ENCODE peak calls at places on chromosomes 4 and X, in nine cellular contexts. One of them, this sample, is unnamed.

GRCh38 chr4:95540227-95540626 is 8.5 kb downstream of the UNC5C start:
- DNase-seq in AG09309: no peak
- DNase-seq in chondrocyte: no peak
- DNase-seq in HFFc6: no peak
- DNase-seq in neural progenitor cell: no peak
- DNase-seq in HCT116: no peak
- DNase-seq in epithelial cell of esophagus: no peak
- DNase-seq in hepatocyte: no peak
- DNase-seq in Peyer's patch: no peak
- DNase-seq in this sample: no peak

GRCh38 chr4:3868146-3868840 is 102.1 kb downstream of the ADRA2C start:
- DNase-seq in AG09309: no peak
- DNase-seq in HFFc6: peak; percentile 8
- DNase-seq in Peyer's patch: no peak
- DNase-seq in neural progenitor cell: peak; percentile 87
- DNase-seq in chondrocyte: no peak
- DNase-seq in hepatocyte: peak; percentile 42
- DNase-seq in HCT116: no peak
- DNase-seq in epithelial cell of esophagus: no peak
- DNase-seq in this sample: peak; percentile 7

GRCh38 chr4:6180841-6181631 is 19.3 kb downstream of the JAKMIP1 start:
- DNase-seq in HCT116: no peak
- DNase-seq in chondrocyte: no peak
- DNase-seq in hepatocyte: no peak
- DNase-seq in HFFc6: no peak
- DNase-seq in AG09309: no peak
- DNase-seq in neural progenitor cell: no peak
- DNase-seq in epithelial cell of esophagus: no peak
- DNase-seq in Peyer's patch: peak; percentile 18
- DNase-seq in this sample: no peak

GRCh38 chrX:15909605-15910004 is 55.0 kb upstream of the AP1S2 start:
- DNase-seq in chondrocyte: no peak
- DNase-seq in HFFc6: no peak
- DNase-seq in AG09309: no peak
- DNase-seq in Peyer's patch: no peak
- DNase-seq in HCT116: no peak
- DNase-seq in epithelial cell of esophagus: no peak
- DNase-seq in hepatocyte: no peak
- DNase-seq in neural progenitor cell: peak; percentile 46
- DNase-seq in this sample: no peak

GRCh38 chr4:2469192-2469984 is 482 bp downstream of the RNF4 start:
- DNase-seq in neural progenitor cell: peak; percentile 60
- DNase-seq in AG09309: no peak
- DNase-seq in epithelial cell of esophagus: peak; percentile 65
- DNase-seq in HFFc6: no peak
- DNase-seq in chondrocyte: no peak
- DNase-seq in HCT116: no peak
- DNase-seq in hepatocyte: peak; percentile 66
- DNase-seq in Peyer's patch: peak; percentile 80
- DNase-seq in this sample: peak; percentile 53

GRCh38 chr4:69056921-69057562 is 39.2 kb upstream of the UGT2B7 start:
- DNase-seq in epithelial cell of esophagus: peak; percentile 14
- DNase-seq in HFFc6: no peak
- DNase-seq in chondrocyte: no peak
- DNase-seq in HCT116: no peak
- DNase-seq in hepatocyte: no peak
- DNase-seq in Peyer's patch: no peak
- DNase-seq in AG09309: no peak
- DNase-seq in neural progenitor cell: no peak
- DNase-seq in this sample: no peak

GRCh38 chr4:29278580-29278979 is 1441.6 kb upstream of the PCDH7 start:
- DNase-seq in chondrocyte: no peak
- DNase-seq in epithelial cell of esophagus: peak; percentile 4
- DNase-seq in HCT116: no peak
- DNase-seq in HFFc6: peak; percentile 66
- DNase-seq in hepatocyte: no peak
- DNase-seq in Peyer's patch: no peak
- DNase-seq in neural progenitor cell: no peak
- DNase-seq in AG09309: no peak
- DNase-seq in this sample: no peak

GRCh38 chr4:13126976-13127910 is 356.9 kb downstream of the RAB28 start:
- DNase-seq in hepatocyte: peak; percentile 20
- DNase-seq in Peyer's patch: no peak
- DNase-seq in HCT116: no peak
- DNase-seq in AG09309: no peak
- DNase-seq in chondrocyte: no peak
- DNase-seq in epithelial cell of esophagus: no peak
- DNase-seq in neural progenitor cell: no peak
- DNase-seq in HFFc6: no peak
- DNase-seq in this sample: no peak

GRCh38 chr4:97498875-97499274 is 644.4 kb downstream of the STPG2 start:
- DNase-seq in AG09309: no peak
- DNase-seq in neural progenitor cell: no peak
- DNase-seq in HFFc6: no peak
- DNase-seq in epithelial cell of esophagus: peak; percentile 99
- DNase-seq in chondrocyte: no peak
- DNase-seq in Peyer's patch: no peak
- DNase-seq in HCT116: peak; percentile 96
- DNase-seq in hepatocyte: peak; percentile 18
- DNase-seq in this sample: no peak

GRCh38 chrX:45421806-45422205 is 221.1 kb upstream of the DIPK2B start:
- DNase-seq in hepatocyte: no peak
- DNase-seq in Peyer's patch: no peak
- DNase-seq in chondrocyte: no peak
- DNase-seq in neural progenitor cell: no peak
- DNase-seq in epithelial cell of esophagus: no peak
- DNase-seq in HFFc6: peak; percentile 3
- DNase-seq in HCT116: no peak
- DNase-seq in AG09309: no peak
- DNase-seq in this sample: no peak

GRCh38 chr4:39441593-39441992 is 17.1 kb downstream of the RPL9 start:
- DNase-seq in HCT116: no peak
- DNase-seq in epithelial cell of esophagus: no peak
- DNase-seq in neural progenitor cell: no peak
- DNase-seq in Peyer's patch: no peak
- DNase-seq in AG09309: no peak
- DNase-seq in HFFc6: no peak
- DNase-seq in hepatocyte: no peak
- DNase-seq in chondrocyte: no peak
- DNase-seq in this sample: no peak

GRCh38 chr4:39433878-39434492 is 24.7 kb downstream of the RPL9 start:
- DNase-seq in HFFc6: no peak
- DNase-seq in hepatocyte: no peak
- DNase-seq in AG09309: no peak
- DNase-seq in epithelial cell of esophagus: no peak
- DNase-seq in chondrocyte: no peak
- DNase-seq in HCT116: no peak
- DNase-seq in neural progenitor cell: no peak
- DNase-seq in Peyer's patch: no peak
- DNase-seq in this sample: no peak

DNA sequence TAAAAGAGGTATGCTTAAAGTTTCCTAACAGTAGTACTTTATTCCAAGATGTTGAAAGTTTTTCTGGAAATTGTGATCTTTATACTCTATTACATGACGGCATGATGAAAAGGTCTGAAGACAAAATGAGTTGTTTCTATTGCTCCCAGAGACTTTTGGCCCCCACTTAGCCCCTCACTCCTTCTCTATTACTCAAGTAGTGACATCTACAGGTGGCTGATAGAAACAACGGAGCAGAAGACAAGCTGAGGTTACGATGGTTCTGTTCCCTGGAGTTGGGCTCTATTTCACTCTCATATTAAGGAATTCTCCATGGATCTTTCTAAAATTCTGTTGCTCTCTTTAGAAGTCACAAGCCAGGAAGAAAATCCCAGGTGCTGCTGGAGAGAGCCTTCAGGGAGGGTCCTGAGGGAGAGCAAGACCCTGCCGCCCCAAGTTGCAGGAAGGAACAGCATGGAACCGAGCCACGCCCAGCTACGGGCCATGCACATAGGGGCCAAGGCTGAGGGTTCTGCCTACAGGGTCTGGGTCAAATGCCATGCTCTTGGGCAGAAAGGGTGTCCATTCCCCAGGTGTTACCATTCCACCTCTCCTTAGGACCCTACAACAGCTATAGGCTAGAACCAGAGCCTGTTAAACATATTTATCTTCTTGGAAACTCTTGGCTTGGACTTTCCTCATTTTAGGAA is 22.7 kb downstream of the RPL9 start:
- DNase-seq in Peyer's patch: no peak
- DNase-seq in HFFc6: no peak
- DNase-seq in neural progenitor cell: no peak
- DNase-seq in AG09309: no peak
- DNase-seq in chondrocyte: no peak
- DNase-seq in hepatocyte: no peak
- DNase-seq in HCT116: no peak
- DNase-seq in epithelial cell of esophagus: no peak
- DNase-seq in this sample: no peak
- TF ChIP-seq CTCF in Peyer's patch: no peak
- TF ChIP-seq CTCF in HFFc6: peak; percentile 34
- TF ChIP-seq CTCF in neural progenitor cell: peak; percentile 48
- TF ChIP-seq CTCF in AG09309: peak; percentile 10
- TF ChIP-seq CTCF in chondrocyte: peak; percentile 71
- TF ChIP-seq CTCF in hepatocyte: peak; percentile 43
- TF ChIP-seq CTCF in HCT116: peak; percentile 9
- TF ChIP-seq CTCF in epithelial cell of esophagus: no peak
- TF ChIP-seq CTCF in this sample: peak; percentile 59

GRCh38 chrX:113389846-113390245 is 549.2 kb upstream of the AMOT start:
- DNase-seq in AG09309: no peak
- DNase-seq in hepatocyte: no peak
- DNase-seq in chondrocyte: no peak
- DNase-seq in neural progenitor cell: no peak
- DNase-seq in epithelial cell of esophagus: no peak
- DNase-seq in HCT116: no peak
- DNase-seq in Peyer's patch: no peak
- DNase-seq in HFFc6: no peak
- DNase-seq in this sample: no peak

GRCh38 chrX:113384628-113385027 is 544.0 kb upstream of the AMOT start:
- DNase-seq in AG09309: peak; percentile 0
- DNase-seq in HCT116: no peak
- DNase-seq in neural progenitor cell: no peak
- DNase-seq in Peyer's patch: no peak
- DNase-seq in chondrocyte: no peak
- DNase-seq in epithelial cell of esophagus: peak; percentile 61
- DNase-seq in hepatocyte: peak; percentile 37
- DNase-seq in HFFc6: peak; percentile 34
- DNase-seq in this sample: no peak

GRCh38 chrX:113391875-113392274 is 551.2 kb upstream of the AMOT start:
- DNase-seq in Peyer's patch: no peak
- DNase-seq in HCT116: no peak
- DNase-seq in HFFc6: no peak
- DNase-seq in chondrocyte: no peak
- DNase-seq in hepatocyte: no peak
- DNase-seq in neural progenitor cell: no peak
- DNase-seq in AG09309: no peak
- DNase-seq in epithelial cell of esophagus: no peak
- DNase-seq in this sample: no peak

GRCh38 chrX:113392355-113392754 is 551.7 kb upstream of the AMOT start:
- DNase-seq in HFFc6: no peak
- DNase-seq in hepatocyte: no peak
- DNase-seq in chondrocyte: no peak
- DNase-seq in epithelial cell of esophagus: no peak
- DNase-seq in HCT116: no peak
- DNase-seq in Peyer's patch: no peak
- DNase-seq in neural progenitor cell: no peak
- DNase-seq in AG09309: no peak
- DNase-seq in this sample: no peak

GRCh38 chrX:113390531-113390930 is 549.9 kb upstream of the AMOT start:
- DNase-seq in epithelial cell of esophagus: no peak
- DNase-seq in HCT116: no peak
- DNase-seq in chondrocyte: no peak
- DNase-seq in HFFc6: no peak
- DNase-seq in hepatocyte: no peak
- DNase-seq in neural progenitor cell: no peak
- DNase-seq in AG09309: no peak
- DNase-seq in Peyer's patch: no peak
- DNase-seq in this sample: no peak
- TF ChIP-seq CTCF in epithelial cell of esophagus: no peak
- TF ChIP-seq CTCF in HCT116: no peak
- TF ChIP-seq CTCF in chondrocyte: no peak
- TF ChIP-seq CTCF in HFFc6: no peak
- TF ChIP-seq CTCF in hepatocyte: no peak
- TF ChIP-seq CTCF in neural progenitor cell: no peak
- TF ChIP-seq CTCF in AG09309: no peak
- TF ChIP-seq CTCF in Peyer's patch: no peak
- TF ChIP-seq CTCF in this sample: no peak

DNA sequence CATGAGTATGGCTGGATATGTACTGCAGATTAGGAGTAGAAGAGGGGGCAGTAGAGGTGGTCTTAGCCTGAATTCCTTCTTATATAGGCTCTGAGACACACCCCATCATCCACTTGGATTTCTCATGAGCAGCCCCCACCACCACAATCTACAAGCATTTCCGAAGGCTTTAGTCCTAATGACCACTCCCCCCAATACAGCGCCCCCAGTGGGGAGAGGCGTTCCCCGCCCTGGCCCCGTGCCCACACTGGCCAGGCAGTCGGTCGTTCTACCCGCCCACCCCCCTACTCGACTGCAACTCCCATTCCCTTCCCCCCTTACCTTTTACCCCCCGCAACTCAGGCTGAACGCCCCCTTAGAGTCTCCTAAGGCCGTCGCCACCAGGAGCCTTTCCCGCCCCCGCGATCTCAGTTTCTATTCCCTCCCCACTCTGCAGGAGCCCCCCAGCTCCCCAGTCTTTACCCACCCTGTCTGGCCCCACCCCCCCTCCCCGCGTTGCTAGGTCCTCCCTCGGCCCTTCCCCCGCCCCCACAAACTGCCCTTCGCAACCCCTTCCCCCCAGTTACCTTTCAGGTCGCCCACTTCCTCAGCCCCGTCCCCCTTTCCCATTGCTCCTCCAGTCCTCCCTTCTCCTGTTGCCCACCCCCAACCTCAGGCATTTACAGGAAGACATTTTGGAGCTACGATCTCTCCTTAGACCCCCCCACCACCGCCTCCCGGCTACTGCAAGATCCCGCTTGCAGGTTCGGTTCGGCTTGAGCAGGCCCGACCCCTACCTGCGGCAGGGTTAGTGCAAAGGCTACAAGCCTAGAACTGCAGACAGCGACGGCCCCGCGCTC is 468 bp downstream of the ZMYM3 start:
- DNase-seq in AG09309: no peak
- DNase-seq in neural progenitor cell: peak; percentile 65
- DNase-seq in HCT116: no peak
- DNase-seq in Peyer's patch: peak; percentile 17
- DNase-seq in HFFc6: no peak
- DNase-seq in chondrocyte: peak; percentile 56
- DNase-seq in hepatocyte: peak; percentile 60
- DNase-seq in epithelial cell of esophagus: peak; percentile 13
- DNase-seq in this sample: peak; percentile 72
- TF ChIP-seq CTCF in AG09309: peak; percentile 60
- TF ChIP-seq CTCF in neural progenitor cell: peak; percentile 53
- TF ChIP-seq CTCF in HCT116: peak; percentile 53
- TF ChIP-seq CTCF in Peyer's patch: peak; percentile 46
- TF ChIP-seq CTCF in HFFc6: peak; percentile 61
- TF ChIP-seq CTCF in chondrocyte: peak; percentile 72
- TF ChIP-seq CTCF in hepatocyte: peak; percentile 39
- TF ChIP-seq CTCF in epithelial cell of esophagus: peak; percentile 47
- TF ChIP-seq CTCF in this sample: peak; percentile 66

DNA sequence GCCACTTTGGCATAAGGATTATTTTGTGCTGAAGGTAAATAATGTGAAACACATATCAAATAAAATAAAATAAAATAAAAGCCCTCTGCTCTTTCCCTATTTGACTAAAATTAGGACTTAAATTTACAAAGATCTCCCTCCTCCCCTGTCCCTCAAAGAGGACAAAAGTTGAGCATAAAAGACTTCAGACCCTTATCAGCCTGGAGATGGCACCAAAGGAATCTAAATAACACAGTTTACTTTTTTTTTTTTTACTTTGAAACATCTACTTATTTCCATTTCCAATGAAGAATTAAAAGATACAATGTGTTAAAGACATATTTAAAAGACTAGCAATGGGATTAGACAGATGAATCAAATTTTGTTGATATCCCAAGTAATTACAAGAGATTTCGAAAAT is 89.7 kb downstream of the EPHA5 start:
- DNase-seq in epithelial cell of esophagus: peak; percentile 10
- DNase-seq in chondrocyte: no peak
- DNase-seq in HCT116: no peak
- DNase-seq in HFFc6: no peak
- DNase-seq in hepatocyte: no peak
- DNase-seq in neural progenitor cell: peak; percentile 22
- DNase-seq in Peyer's patch: no peak
- DNase-seq in AG09309: no peak
- DNase-seq in this sample: no peak
- TF ChIP-seq CTCF in epithelial cell of esophagus: no peak
- TF ChIP-seq CTCF in chondrocyte: peak; percentile 70
- TF ChIP-seq CTCF in HCT116: no peak
- TF ChIP-seq CTCF in HFFc6: no peak
- TF ChIP-seq CTCF in hepatocyte: peak; percentile 6
- TF ChIP-seq CTCF in neural progenitor cell: peak; percentile 49
- TF ChIP-seq CTCF in Peyer's patch: no peak
- TF ChIP-seq CTCF in AG09309: peak; percentile 18
- TF ChIP-seq CTCF in this sample: no peak